ENCODE peak calls at places on chromosomes 11 and 22, in six cellular contexts. E, J, V, D, W and L are unnamed samples.

GRCh38 chr11:63779044-63779443 is 10.5 kb upstream of the ZFTA start:
- DNase-seq in E (no peak), J (no peak), V (no peak), D (no peak), W (no peak), L (no peak)

GRCh38 chr22:37746366-37747089 is 49.7 kb downstream of the TRIOBP start:
- DNase-seq in E (no peak), J (no peak), V (no peak), D (no peak), W (peak), L (peak)

GRCh38 chr22:26568207-26568706 is 21.7 kb downstream of the TPST2 start:
- DNase-seq in E (no peak), J (no peak), V (no peak), D (no peak), W (no peak), L (no peak)

GRCh38 chr22:27788889-27789288 is 12.7 kb downstream of the MN1 start:
- DNase-seq in E (no peak), J (no peak), V (no peak), D (no peak), W (no peak), L (no peak)

GRCh38 chr11:85737738-85738137 is 51.7 kb upstream of the CCDC89 start:
- DNase-seq in E (no peak), J (no peak), V (no peak), D (no peak), W (no peak), L (no peak)

GRCh38 chr22:24697671-24698082 is 76.8 kb downstream of the PIWIL3 start:
- DNase-seq in E (no peak), J (no peak), V (no peak), D (no peak), W (no peak), L (no peak)

GRCh38 chr22:40376149-40376548 is 5.8 kb downstream of the SGSM3 start:
- DNase-seq in E (no peak), J (no peak), V (no peak), D (no peak), W (no peak), L (no peak)

GRCh38 chr11:4466168-4466891 is 16.1 kb upstream of the OR52K1 start:
- DNase-seq in E (peak), J (no peak), V (no peak), D (no peak), W (no peak), L (no peak)

GRCh38 chr22:30763815-30764686 is 69.4 kb downstream of the OSBP2 start:
- DNase-seq in E (peak), J (peak), V (no peak), D (peak), W (peak), L (peak)

GRCh38 chr11:34525887-34526657 is 12.5 kb upstream of the ELF5 start:
- DNase-seq in E (no peak), J (no peak), V (no peak), D (no peak), W (no peak), L (no peak)

GRCh38 chr11:113142508-113142907 is 171.9 kb upstream of the TTC12 start:
- DNase-seq in E (no peak), J (no peak), V (no peak), D (no peak), W (no peak), L (no peak)